ENCODE peak calls at places on chromosomes 13 and 19, in four cellular contexts. X is fibroblast of lung, T is stomach, E is lower lobe of right lung. W is an unnamed sample.

GRCh38 chr13:113952151-113952982 is 21.5 kb downstream of the C13orf46 start:
- DNase-seq in X (no peak), T (no peak), E (no peak), W (no peak)

GRCh38 chr13:106573279-106573831 is 5.4 kb upstream of the ARGLU1 start:
- DNase-seq in X (peak), T (no peak), E (no peak), W (no peak)

GRCh38 chr19:18366027-18366435 is 19.9 kb upstream of the GDF15 start:
- DNase-seq in X (no peak), T (no peak), E (no peak), W (no peak)

GRCh38 chr19:39941615-39942507 is 7.4 kb upstream of the FCGBP start:
- DNase-seq in X (peak), T (peak), E (no peak), W (no peak)

GRCh38 chr19:58554494-58555368 is at the start of gene CHMP2A:
- DNase-seq in X (peak), T (peak), E (peak), W (peak)

GRCh38 chr13:101916108-101916757 is 463.8 kb downstream of the ITGBL1 start:
- DNase-seq in X (peak), T (no peak), E (no peak), W (peak)

GRCh38 chr19:508204-509150 is 1.2 kb downstream of the TPGS1 start:
- DNase-seq in X (no peak), T (no peak), E (peak), W (no peak)

GRCh38 chr13:43473437-43473836 is 313.3 kb downstream of the ENOX1 start:
- DNase-seq in X (no peak), T (no peak), E (no peak), W (no peak)

GRCh38 chr13:39767791-39768564 is 112.5 kb downstream of the COG6 start:
- DNase-seq in X (no peak), T (no peak), E (no peak), W (no peak)

GRCh38 chr19:39046037-39046821 is 13.9 kb upstream of the FBXO27 start:
- DNase-seq in X (no peak), T (peak), E (no peak), W (no peak)

GRCh38 chr19:27679399-27679798 is 1533.6 kb downstream of the UQCRFS1 start:
- DNase-seq in X (no peak), T (no peak), E (no peak), W (no peak)

GRCh38 chr13:46339035-46339666 is 47.9 kb downstream of the RUBCNL start:
- DNase-seq in X (peak), T (no peak), E (peak), W (no peak)

GRCh38 chr19:29532097-29532496 is 6.3 kb downstream of the VSTM2B start:
- DNase-seq in X (no peak), T (peak), E (no peak), W (no peak)

GRCh38 chr19:29535432-29535831 is 9.6 kb downstream of the VSTM2B start:
- DNase-seq in X (no peak), T (peak), E (no peak), W (peak)

GRCh38 chr19:29532956-29533355 is 7.2 kb downstream of the VSTM2B start:
- DNase-seq in X (no peak), T (peak), E (no peak), W (peak)

GRCh38 chr19:29535984-29536508 is 10.3 kb downstream of the VSTM2B start:
- DNase-seq in X (no peak), T (peak), E (no peak), W (peak)

DNA sequence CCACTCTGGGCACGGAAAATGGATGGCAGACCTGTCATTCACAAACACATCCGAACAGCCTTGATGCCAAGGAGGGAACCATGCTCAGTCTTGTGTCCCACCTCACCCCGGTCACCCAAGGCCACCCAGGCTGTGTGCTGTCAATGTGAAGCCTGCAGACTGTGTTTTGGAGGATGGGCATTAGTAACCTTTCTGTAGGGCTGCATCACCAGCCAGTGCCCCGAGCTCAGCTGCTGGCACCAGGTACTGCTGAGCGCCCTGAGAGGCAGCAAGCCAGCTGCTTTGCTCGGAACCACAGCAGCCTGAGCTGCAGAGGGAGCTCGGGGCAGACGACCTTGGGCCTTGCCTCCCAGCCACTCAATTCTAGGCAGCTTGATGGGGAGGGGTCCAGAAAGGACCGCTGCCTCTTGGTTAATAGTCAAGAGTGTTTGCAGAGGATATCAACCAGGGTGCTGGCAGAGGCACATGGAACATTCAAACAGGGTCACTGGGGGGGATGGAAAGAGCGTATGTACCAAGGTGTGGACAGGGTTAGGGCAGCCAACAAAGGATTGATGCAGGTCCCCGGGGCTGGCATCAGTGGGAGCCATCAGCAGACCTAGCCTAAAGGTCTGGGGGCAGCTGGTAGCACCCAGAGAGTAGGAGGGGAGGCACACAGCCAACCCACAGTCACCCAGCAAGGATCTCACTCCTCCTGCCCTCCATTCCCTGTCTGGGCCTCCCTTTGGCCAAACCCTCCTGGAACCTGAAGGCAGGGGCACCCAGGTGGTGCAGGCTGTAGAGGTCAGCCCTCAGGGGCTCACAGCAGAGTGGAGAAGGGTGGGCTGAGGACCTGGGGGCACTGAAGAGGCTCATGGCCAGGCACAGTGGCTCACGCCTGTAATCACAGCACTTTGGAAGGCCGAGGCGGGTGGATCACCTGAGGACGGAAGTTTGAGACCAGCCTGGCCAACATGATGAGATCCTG is 8.1 kb downstream of the VSTM2B start:
- DNase-seq in X (no peak), T (peak), E (no peak), W (no peak)
- TF ChIP-seq CTCF in X (no peak), T (no peak), E (no peak), W (no peak)

GRCh38 chr13:63367522-63368198 is 1952.0 kb upstream of the PCDH20 start:
- DNase-seq in X (no peak), T (no peak), E (no peak), W (no peak)
- H3K27ac ChIP-seq in X (no peak), T (no peak), E (no peak), W (no peak)

DNA sequence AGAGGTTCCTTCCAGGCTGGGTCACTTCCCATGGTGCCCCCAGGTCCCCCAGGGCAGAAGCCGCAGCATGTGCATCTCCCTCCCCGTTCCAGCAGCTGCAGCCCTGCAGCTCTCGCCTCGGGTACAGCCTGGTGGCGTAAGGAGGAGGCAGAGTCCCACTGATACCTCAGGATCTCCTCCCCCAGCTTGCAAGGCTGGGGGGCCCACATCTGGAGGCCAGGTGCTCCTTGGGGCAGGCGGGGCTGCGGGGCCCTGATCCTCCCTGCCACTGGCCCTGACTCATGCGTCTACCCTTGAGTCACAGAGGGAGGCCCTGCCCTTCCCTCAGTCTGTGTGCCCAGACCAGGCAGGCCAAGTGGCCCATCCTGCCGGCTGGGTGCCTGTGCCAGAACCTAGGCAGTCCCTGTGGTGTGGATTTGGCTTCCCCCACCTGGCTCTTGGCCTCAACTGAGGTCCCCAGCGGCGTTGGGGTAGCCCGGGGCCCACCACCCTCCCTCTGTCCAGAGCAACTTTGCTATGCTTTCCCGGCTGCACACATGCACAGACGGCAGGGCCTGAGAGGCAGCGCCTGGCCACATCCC is 12.8 kb downstream of the YIPF2 start:
- DNase-seq in X (peak), T (peak), E (no peak), W (no peak)
- TF ChIP-seq CTCF in X (peak), T (no peak), E (no peak), W (no peak)

GRCh38 chr13:23808803-23809202 is 80.4 kb downstream of the MIPEP start:
- DNase-seq in X (no peak), T (no peak), E (no peak), W (no peak)
- H3K27ac ChIP-seq in X (no peak), T (no peak), E (no peak), W (no peak)

DNA sequence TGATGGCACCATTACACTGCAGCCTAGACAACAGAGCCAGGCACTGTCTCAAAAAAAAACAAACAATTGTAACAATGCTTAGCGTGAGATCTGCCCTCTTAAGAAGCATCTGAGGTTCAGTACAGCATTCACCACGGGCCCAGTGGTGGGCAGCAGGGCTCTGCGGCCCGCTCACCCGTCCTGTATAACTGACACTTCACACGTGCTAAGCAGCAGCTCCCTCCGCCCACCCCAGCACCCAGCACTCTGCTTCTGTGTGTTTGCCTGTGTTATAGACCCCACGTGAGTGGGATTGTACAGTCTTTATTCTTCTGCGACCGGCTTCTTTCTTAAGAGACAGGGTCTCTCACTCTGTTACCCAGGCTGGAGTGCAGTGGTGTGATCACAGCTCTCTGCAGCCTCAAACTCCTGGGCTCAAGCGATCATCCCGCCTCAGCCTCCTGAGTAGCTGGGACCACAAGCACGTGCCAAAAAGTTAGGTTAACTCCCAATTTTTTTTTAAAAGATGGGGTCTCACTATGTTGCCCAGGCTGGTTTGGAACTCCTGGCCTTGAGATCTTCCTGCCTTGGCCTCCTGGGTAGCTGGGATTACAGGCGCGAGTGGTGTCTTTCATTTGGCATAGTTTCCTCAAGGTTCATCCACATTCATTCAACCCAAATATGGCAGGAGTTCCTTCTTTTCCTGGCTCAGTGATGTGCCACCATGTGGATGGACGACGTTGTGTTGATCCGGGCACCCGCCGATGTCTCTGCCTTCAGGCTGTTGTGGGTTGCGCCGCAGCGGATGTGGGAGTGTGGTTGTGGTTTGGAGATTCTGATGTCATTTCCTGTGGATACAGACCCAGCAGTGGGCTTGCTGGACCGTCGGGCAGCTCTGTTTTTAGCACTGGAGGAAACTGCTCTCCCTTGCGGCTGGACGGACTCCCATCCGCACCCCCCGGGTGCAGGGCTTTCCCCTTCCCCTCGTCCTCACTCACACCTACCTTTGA is 170.0 kb downstream of the KDM4B start:
- DNase-seq in X (peak), T (peak), E (peak), W (no peak)
- TF ChIP-seq CTCF in X (no peak), T (no peak), E (no peak), W (no peak)

DNA sequence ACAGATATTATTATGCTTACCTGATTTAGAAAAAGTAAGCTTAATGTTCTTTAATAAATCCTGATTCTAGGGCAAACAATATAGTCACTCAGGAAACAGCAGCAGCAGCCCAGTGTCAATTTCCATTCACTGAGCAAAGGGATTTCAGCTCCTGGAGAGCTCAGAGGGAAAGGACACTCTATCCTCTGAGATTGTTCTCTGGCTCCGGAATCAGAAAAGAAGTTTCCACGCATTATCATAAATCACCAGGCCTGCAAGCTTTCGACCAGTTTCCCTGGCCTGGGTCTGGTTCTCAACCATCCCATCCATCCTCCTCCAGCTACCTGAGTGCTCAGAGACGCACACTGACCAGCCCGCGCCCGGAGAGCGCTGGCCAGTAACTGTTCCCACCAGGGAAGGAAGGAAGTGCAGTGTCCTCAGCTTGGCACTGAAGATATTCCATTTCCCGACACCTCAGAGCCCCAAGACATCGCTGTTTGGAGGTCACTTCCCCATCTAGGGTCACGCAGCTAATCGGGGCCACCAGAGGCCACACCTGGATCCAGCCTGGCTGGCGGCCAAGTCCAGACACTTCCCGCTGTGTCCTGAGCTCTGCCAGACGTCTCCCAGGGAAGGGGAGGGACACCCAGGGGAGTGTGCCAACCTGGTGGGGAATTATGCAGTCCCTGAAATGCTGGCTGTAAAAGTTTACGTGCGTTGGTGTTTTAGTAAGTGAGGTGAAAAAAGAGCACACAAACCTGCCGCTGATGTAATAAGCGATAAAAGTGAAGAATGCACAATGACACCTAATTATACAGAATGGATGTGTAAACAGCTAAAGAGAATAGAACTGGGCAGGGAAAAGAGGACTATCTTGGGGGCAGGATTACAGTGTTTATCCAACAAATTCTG is 29.1 kb downstream of the EPS15L1 start:
- DNase-seq in X (no peak), T (peak), E (peak), W (no peak)
- H3K27ac ChIP-seq in X (no peak), T (peak), E (no peak), W (peak)